ENCODE peak calls at places on chromosomes 4 and X, in four cellular contexts. One of them, this sample, is unnamed.

GRCh38 chr4:91837608-91838029 is 466.1 kb upstream of the GRID2 start:
- DNase-seq in lower leg skin: no peak
- DNase-seq in upper lobe of right lung: no peak
- DNase-seq in transverse colon: no peak
- DNase-seq in this sample: no peak

GRCh38 chr4:141652161-141652778 is 15.9 kb downstream of the IL15 start:
- DNase-seq in lower leg skin: no peak
- DNase-seq in upper lobe of right lung: no peak
- DNase-seq in transverse colon: no peak
- DNase-seq in this sample: no peak

GRCh38 chrX:148380107-148380506 is 120.3 kb upstream of the AFF2 start:
- DNase-seq in lower leg skin: no peak
- DNase-seq in upper lobe of right lung: no peak
- DNase-seq in transverse colon: no peak
- DNase-seq in this sample: no peak

GRCh38 chr4:118350961-118351360 is 1.8 kb downstream of the PRSS12 start:
- DNase-seq in lower leg skin: no peak
- DNase-seq in upper lobe of right lung: no peak
- DNase-seq in transverse colon: no peak
- DNase-seq in this sample: no peak

GRCh38 chr4:186846426-186846825 is 122.8 kb upstream of the FAT1 start:
- DNase-seq in lower leg skin: no peak
- DNase-seq in upper lobe of right lung: no peak
- DNase-seq in transverse colon: no peak
- DNase-seq in this sample: no peak

GRCh38 chr4:97457253-97457652 is 686.0 kb downstream of the STPG2 start:
- DNase-seq in lower leg skin: no peak
- DNase-seq in upper lobe of right lung: no peak
- DNase-seq in transverse colon: no peak
- DNase-seq in this sample: no peak

GRCh38 chrX:48958635-48959094 is 1.3 kb upstream of the OTUD5 start:
- DNase-seq in lower leg skin: peak
- DNase-seq in upper lobe of right lung: peak
- DNase-seq in transverse colon: peak
- DNase-seq in this sample: peak

GRCh38 chr4:26753642-26754041 is 107.0 kb upstream of the STIM2 start:
- DNase-seq in lower leg skin: no peak
- DNase-seq in upper lobe of right lung: no peak
- DNase-seq in transverse colon: no peak
- DNase-seq in this sample: no peak

GRCh38 chr4:152460488-152460887 is 75.4 kb downstream of the FBXW7 start:
- DNase-seq in lower leg skin: no peak
- DNase-seq in upper lobe of right lung: no peak
- DNase-seq in transverse colon: no peak
- DNase-seq in this sample: no peak

GRCh38 chr4:77501851-77502250 is 103.8 kb upstream of the CXCL13 start:
- DNase-seq in lower leg skin: no peak
- DNase-seq in upper lobe of right lung: no peak
- DNase-seq in transverse colon: no peak
- DNase-seq in this sample: no peak

GRCh38 chrX:79270401-79270800 is 96.7 kb downstream of the ITM2A start:
- DNase-seq in lower leg skin: peak
- DNase-seq in upper lobe of right lung: no peak
- DNase-seq in transverse colon: peak
- DNase-seq in this sample: peak

GRCh38 chr4:32268949-32269348 is 1548.8 kb downstream of the PCDH7 start:
- DNase-seq in lower leg skin: no peak
- DNase-seq in upper lobe of right lung: no peak
- DNase-seq in transverse colon: no peak
- DNase-seq in this sample: no peak

GRCh38 chr4:168059251-168059650 is 33.1 kb upstream of the ANXA10 start:
- DNase-seq in lower leg skin: no peak
- DNase-seq in upper lobe of right lung: no peak
- DNase-seq in transverse colon: no peak
- DNase-seq in this sample: no peak

GRCh38 chr4:80012291-80012690 is 60.7 kb downstream of the ANTXR2 start:
- DNase-seq in lower leg skin: no peak
- DNase-seq in upper lobe of right lung: no peak
- DNase-seq in transverse colon: no peak
- DNase-seq in this sample: no peak

GRCh38 chr4:5793514-5793913 is 82.5 kb downstream of the EVC start:
- DNase-seq in lower leg skin: no peak
- DNase-seq in upper lobe of right lung: peak
- DNase-seq in transverse colon: no peak
- DNase-seq in this sample: no peak

GRCh38 chr4:13541720-13542576 is 2.4 kb downstream of the NKX3-2 start:
- DNase-seq in lower leg skin: no peak
- DNase-seq in upper lobe of right lung: no peak
- DNase-seq in transverse colon: peak
- DNase-seq in this sample: peak
- TF ChIP-seq CTCF in lower leg skin: no peak
- TF ChIP-seq CTCF in upper lobe of right lung: peak
- TF ChIP-seq CTCF in transverse colon: no peak
- TF ChIP-seq CTCF in this sample: peak

DNA sequence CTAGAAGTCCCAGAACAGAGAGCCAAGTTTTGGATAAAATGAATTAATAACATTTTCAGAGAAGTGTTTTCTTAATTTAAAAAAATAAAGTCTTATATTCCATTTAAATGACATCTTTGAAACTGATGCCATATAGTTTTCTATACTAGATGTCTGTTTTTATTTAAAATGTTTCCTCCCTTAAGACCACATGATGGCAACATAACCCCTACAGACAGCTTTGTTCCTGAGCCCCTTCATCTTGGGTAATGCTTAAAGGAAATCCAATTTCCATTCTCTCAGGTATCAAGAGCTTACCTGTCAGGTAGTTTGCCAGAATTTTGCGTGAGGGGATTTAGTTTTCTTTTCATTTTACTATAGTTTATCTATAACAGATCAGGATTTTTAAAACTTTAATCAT is 181.4 kb upstream of the UGT8 start:
- DNase-seq in lower leg skin: no peak
- DNase-seq in upper lobe of right lung: no peak
- DNase-seq in transverse colon: no peak
- DNase-seq in this sample: no peak
- TF ChIP-seq CTCF in lower leg skin: no peak
- TF ChIP-seq CTCF in upper lobe of right lung: no peak
- TF ChIP-seq CTCF in transverse colon: no peak
- TF ChIP-seq CTCF in this sample: no peak

DNA sequence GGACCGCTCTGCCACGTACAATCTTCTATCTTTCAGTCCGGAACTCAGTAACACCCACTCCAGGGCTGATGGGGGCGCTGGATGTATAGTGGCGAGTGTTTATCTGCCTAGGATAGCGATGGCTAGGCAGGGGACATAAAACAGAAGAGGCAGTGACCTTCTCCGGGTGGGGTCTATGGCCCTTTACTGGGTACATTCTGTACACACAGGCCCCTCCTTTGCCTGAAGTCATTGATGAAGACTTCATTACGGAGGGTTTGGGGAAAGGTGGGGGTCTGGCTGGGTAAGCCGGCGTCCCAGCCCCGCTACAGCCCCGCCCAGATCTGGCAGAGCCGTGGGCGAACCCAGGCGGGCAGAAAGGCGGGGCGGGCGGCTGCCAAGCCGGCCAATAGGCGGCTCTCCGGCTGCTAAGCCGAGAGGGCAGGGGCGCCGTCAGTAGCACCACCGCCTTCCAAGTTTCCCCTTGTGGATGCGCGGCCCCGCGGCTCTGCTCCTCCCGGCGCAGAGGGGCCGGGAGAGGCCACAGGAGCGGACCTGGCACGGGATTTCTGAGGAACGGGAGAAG is at the start of gene CHST7:
- DNase-seq in lower leg skin: peak
- DNase-seq in upper lobe of right lung: peak
- DNase-seq in transverse colon: peak
- DNase-seq in this sample: peak
- TF ChIP-seq CTCF in lower leg skin: no peak
- TF ChIP-seq CTCF in upper lobe of right lung: peak
- TF ChIP-seq CTCF in transverse colon: no peak
- TF ChIP-seq CTCF in this sample: no peak

GRCh38 chr4:87006531-87007344 is 71.9 kb downstream of the AFF1 start:
- DNase-seq in lower leg skin: peak
- DNase-seq in upper lobe of right lung: peak
- DNase-seq in transverse colon: peak
- DNase-seq in this sample: peak
- TF ChIP-seq CTCF in lower leg skin: no peak
- TF ChIP-seq CTCF in upper lobe of right lung: peak
- TF ChIP-seq CTCF in transverse colon: peak
- TF ChIP-seq CTCF in this sample: no peak

GRCh38 chr4:89755210-89755609 is 81.8 kb downstream of the SNCA start:
- DNase-seq in lower leg skin: no peak
- DNase-seq in upper lobe of right lung: no peak
- DNase-seq in transverse colon: no peak
- DNase-seq in this sample: no peak
- TF ChIP-seq CTCF in lower leg skin: no peak
- TF ChIP-seq CTCF in upper lobe of right lung: no peak
- TF ChIP-seq CTCF in transverse colon: no peak
- TF ChIP-seq CTCF in this sample: no peak

GRCh38 chr4:13640149-13640671 is 12.7 kb upstream of the BOD1L1 start:
- DNase-seq in lower leg skin: no peak
- DNase-seq in upper lobe of right lung: no peak
- DNase-seq in transverse colon: no peak
- DNase-seq in this sample: no peak

GRCh38 chr4:13645075-13645474 is 17.6 kb upstream of the BOD1L1 start:
- DNase-seq in lower leg skin: no peak
- DNase-seq in upper lobe of right lung: no peak
- DNase-seq in transverse colon: no peak
- DNase-seq in this sample: no peak

GRCh38 chr4:13642163-13642562 is 14.6 kb upstream of the BOD1L1 start:
- DNase-seq in lower leg skin: no peak
- DNase-seq in upper lobe of right lung: no peak
- DNase-seq in transverse colon: no peak
- DNase-seq in this sample: no peak

GRCh38 chr4:13641084-13641483 is 13.6 kb upstream of the BOD1L1 start:
- DNase-seq in lower leg skin: no peak
- DNase-seq in upper lobe of right lung: no peak
- DNase-seq in transverse colon: no peak
- DNase-seq in this sample: no peak

DNA sequence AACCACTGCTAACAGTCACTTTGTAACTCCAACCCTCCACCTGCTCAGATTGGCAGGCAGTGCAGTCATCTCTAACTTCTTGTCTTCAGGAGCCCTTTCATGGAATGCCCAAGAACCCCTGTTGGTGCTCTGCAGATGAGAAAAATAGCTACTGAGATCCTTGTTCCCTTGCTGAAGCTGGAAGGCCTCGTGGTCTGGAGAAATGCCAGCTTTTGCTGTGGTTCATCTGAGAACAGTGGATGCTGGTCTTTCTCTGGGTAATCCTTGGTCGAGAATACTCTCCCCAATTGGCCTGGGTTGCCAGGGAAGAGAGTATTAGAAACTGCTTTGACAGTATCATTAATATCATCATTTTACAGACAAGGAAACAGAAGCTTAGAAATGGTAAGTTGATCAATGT is 15.1 kb upstream of the BOD1L1 start:
- DNase-seq in lower leg skin: no peak
- DNase-seq in upper lobe of right lung: no peak
- DNase-seq in transverse colon: no peak
- DNase-seq in this sample: no peak
- TF ChIP-seq CTCF in lower leg skin: no peak
- TF ChIP-seq CTCF in upper lobe of right lung: no peak
- TF ChIP-seq CTCF in transverse colon: no peak
- TF ChIP-seq CTCF in this sample: no peak

DNA sequence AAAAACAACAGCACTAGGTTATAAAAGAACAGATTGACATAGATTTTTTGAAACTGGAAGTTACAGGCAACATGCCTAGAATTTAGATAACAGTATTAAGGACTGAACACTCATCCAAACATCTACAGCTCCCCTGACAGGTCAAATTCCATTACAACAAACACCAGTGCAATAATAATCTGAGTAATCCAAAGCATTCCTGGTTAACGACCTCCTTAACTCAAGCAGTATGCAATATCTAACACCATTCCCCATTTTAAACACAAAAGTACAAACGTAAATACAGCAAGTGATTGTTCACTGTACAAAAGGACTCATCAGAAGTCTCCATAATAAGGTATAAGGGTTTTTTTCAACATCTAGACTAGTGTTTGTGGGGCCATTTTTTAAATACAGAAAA is 30.5 kb downstream of the TSPAN5 start:
- DNase-seq in lower leg skin: no peak
- DNase-seq in upper lobe of right lung: no peak
- DNase-seq in transverse colon: no peak
- DNase-seq in this sample: no peak
- TF ChIP-seq CTCF in lower leg skin: no peak
- TF ChIP-seq CTCF in upper lobe of right lung: no peak
- TF ChIP-seq CTCF in transverse colon: no peak
- TF ChIP-seq CTCF in this sample: no peak